ENCODE peak calls at places on chromosome 14, in four cellular contexts. One of them, this sample, is unnamed.
A peak's percentile ranks its signal among the peaks of the same experiment; 100 is the strongest.

GRCh38 chr14:68951051-68951797 is 27.9 kb downstream of the ACTN1 start:
- DNase-seq in tibial artery: peak; percentile 94
- DNase-seq in CD8-positive, alpha-beta memory T cell: no peak
- DNase-seq in GM23248: peak; percentile 99
- DNase-seq in this sample: no peak

GRCh38 chr14:34027130-34027989 is 76.5 kb upstream of the EGLN3 start:
- DNase-seq in tibial artery: no peak
- DNase-seq in CD8-positive, alpha-beta memory T cell: no peak
- DNase-seq in GM23248: no peak
- DNase-seq in this sample: no peak

GRCh38 chr14:87888136-87888999 is 104.6 kb downstream of the GALC start:
- DNase-seq in tibial artery: peak; percentile 43
- DNase-seq in CD8-positive, alpha-beta memory T cell: no peak
- DNase-seq in GM23248: peak; percentile 62
- DNase-seq in this sample: no peak

GRCh38 chr14:35506927-35507326 is 27.0 kb upstream of the INSM2 start:
- DNase-seq in tibial artery: no peak
- DNase-seq in CD8-positive, alpha-beta memory T cell: no peak
- DNase-seq in GM23248: peak; percentile 6
- DNase-seq in this sample: no peak

GRCh38 chr14:21025374-21026151 is 702 bp upstream of the NDRG2 start:
- DNase-seq in tibial artery: peak; percentile 76
- DNase-seq in CD8-positive, alpha-beta memory T cell: no peak
- DNase-seq in GM23248: no peak
- DNase-seq in this sample: peak; percentile 63

GRCh38 chr14:95609398-95609990 is 74.6 kb downstream of the GLRX5 start:
- DNase-seq in tibial artery: no peak
- DNase-seq in CD8-positive, alpha-beta memory T cell: no peak
- DNase-seq in GM23248: peak; percentile 60
- DNase-seq in this sample: no peak

GRCh38 chr14:96148631-96149030 is 56.0 kb upstream of the BDKRB2 start:
- DNase-seq in tibial artery: no peak
- DNase-seq in CD8-positive, alpha-beta memory T cell: no peak
- DNase-seq in GM23248: no peak
- DNase-seq in this sample: no peak

GRCh38 chr14:94387051-94388026 is 1.1 kb downstream of the SERPINA1 start:
- DNase-seq in tibial artery: no peak
- DNase-seq in CD8-positive, alpha-beta memory T cell: no peak
- DNase-seq in GM23248: no peak
- DNase-seq in this sample: no peak

GRCh38 chr14:20820063-20820904 is 17.6 kb upstream of the RNASE1 start:
- DNase-seq in tibial artery: no peak
- DNase-seq in CD8-positive, alpha-beta memory T cell: no peak
- DNase-seq in GM23248: no peak
- DNase-seq in this sample: no peak

GRCh38 chr14:87992349-87992719 is 648 bp downstream of the GALC start:
- DNase-seq in tibial artery: no peak
- DNase-seq in CD8-positive, alpha-beta memory T cell: no peak
- DNase-seq in GM23248: peak; percentile 66
- DNase-seq in this sample: no peak

GRCh38 chr14:24066490-24067132 is 4.8 kb upstream of the CPNE6 start:
- DNase-seq in tibial artery: no peak
- DNase-seq in CD8-positive, alpha-beta memory T cell: no peak
- DNase-seq in GM23248: no peak
- DNase-seq in this sample: no peak

GRCh38 chr14:22226381-22226780 is 362.6 kb downstream of the DAD1 start:
- DNase-seq in tibial artery: no peak
- DNase-seq in CD8-positive, alpha-beta memory T cell: no peak
- DNase-seq in GM23248: peak; percentile 2
- DNase-seq in this sample: no peak

GRCh38 chr14:95515523-95516517 is 630 bp downstream of the SYNE3 start:
- DNase-seq in tibial artery: peak; percentile 74
- DNase-seq in CD8-positive, alpha-beta memory T cell: peak; percentile 79
- DNase-seq in GM23248: peak; percentile 73
- DNase-seq in this sample: peak; percentile 81

GRCh38 chr14:69712217-69712565 is 54.8 kb upstream of the SRSF5 start:
- DNase-seq in tibial artery: no peak
- DNase-seq in CD8-positive, alpha-beta memory T cell: no peak
- DNase-seq in GM23248: no peak
- DNase-seq in this sample: no peak

GRCh38 chr14:64363265-64363840 is 24.8 kb upstream of the MTHFD1 start:
- DNase-seq in tibial artery: no peak
- DNase-seq in CD8-positive, alpha-beta memory T cell: no peak
- DNase-seq in GM23248: peak; percentile 43
- DNase-seq in this sample: no peak

GRCh38 chr14:56290195-56290594 is 172.0 kb downstream of the PELI2 start:
- DNase-seq in tibial artery: no peak
- DNase-seq in CD8-positive, alpha-beta memory T cell: no peak
- DNase-seq in GM23248: no peak
- DNase-seq in this sample: no peak

GRCh38 chr14:73753043-73753886 is 39.1 kb upstream of the PNMA1 start:
- DNase-seq in tibial artery: peak; percentile 72
- DNase-seq in CD8-positive, alpha-beta memory T cell: no peak
- DNase-seq in GM23248: peak; percentile 51
- DNase-seq in this sample: peak; percentile 54

GRCh38 chr14:98877065-98877464 is 394.9 kb downstream of the BCL11B start:
- DNase-seq in tibial artery: no peak
- DNase-seq in CD8-positive, alpha-beta memory T cell: no peak
- DNase-seq in GM23248: no peak
- DNase-seq in this sample: no peak

GRCh38 chr14:99239661-99240092 is 32.3 kb downstream of the BCL11B start:
- DNase-seq in tibial artery: no peak
- DNase-seq in CD8-positive, alpha-beta memory T cell: no peak
- DNase-seq in GM23248: no peak
- DNase-seq in this sample: no peak

GRCh38 chr14:89551432-89551831 is 134.4 kb upstream of the FOXN3 start:
- DNase-seq in tibial artery: no peak
- DNase-seq in CD8-positive, alpha-beta memory T cell: no peak
- DNase-seq in GM23248: no peak
- DNase-seq in this sample: no peak
- H3K27ac ChIP-seq in tibial artery: no peak overlapping the region
- H3K27ac ChIP-seq in CD8-positive, alpha-beta memory T cell: no peak overlapping the region
- H3K27ac ChIP-seq in GM23248: no peak overlapping the region
- H3K27ac ChIP-seq in this sample: no peak overlapping the region

DNA sequence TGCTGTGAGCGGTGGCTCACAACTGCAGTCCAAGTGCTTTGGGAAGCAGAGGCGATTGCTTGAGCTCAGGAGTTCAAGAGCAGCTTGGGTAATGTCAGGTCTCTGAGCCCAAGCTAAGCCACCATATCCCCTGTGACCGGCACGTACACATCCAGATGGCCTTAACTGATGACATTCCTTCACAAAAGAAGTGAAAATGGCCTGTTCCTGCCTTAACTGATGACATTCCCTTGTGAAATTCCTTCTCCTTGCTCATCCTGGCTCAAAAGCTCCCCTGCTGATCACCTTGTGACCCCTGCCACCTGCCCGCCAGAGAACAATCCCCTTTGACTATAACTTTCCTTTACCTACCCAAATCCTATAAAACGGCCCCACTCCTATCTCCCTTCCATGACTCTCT is 48.6 kb downstream of the SLC25A47 start:
- DNase-seq in tibial artery: no peak
- DNase-seq in CD8-positive, alpha-beta memory T cell: no peak
- DNase-seq in GM23248: no peak
- DNase-seq in this sample: no peak
- H3K4me1 ChIP-seq in tibial artery: peaks cover 8% of the 10 kb centered on the region
- H3K4me1 ChIP-seq in CD8-positive, alpha-beta memory T cell: peaks cover 13% of the 10 kb centered on the region
- H3K4me1 ChIP-seq in GM23248: peaks cover 31% of the 10 kb centered on the region
- H3K4me1 ChIP-seq in this sample: peaks cover 5% of the 10 kb centered on the region

GRCh38 chr14:59292921-59293605 is 104.6 kb downstream of the DAAM1 start:
- DNase-seq in tibial artery: no peak
- DNase-seq in CD8-positive, alpha-beta memory T cell: no peak
- DNase-seq in GM23248: no peak
- DNase-seq in this sample: no peak
- H3K27ac ChIP-seq in tibial artery: peak overlapping the region; percentile 64
- H3K27ac ChIP-seq in CD8-positive, alpha-beta memory T cell: no peak overlapping the region
- H3K27ac ChIP-seq in GM23248: no peak overlapping the region
- H3K27ac ChIP-seq in this sample: no peak overlapping the region

GRCh38 chr14:53621433-53621832 is 335.2 kb downstream of the BMP4 start:
- DNase-seq in tibial artery: no peak
- DNase-seq in CD8-positive, alpha-beta memory T cell: no peak
- DNase-seq in GM23248: no peak
- DNase-seq in this sample: no peak
- H3K4me1 ChIP-seq in tibial artery: peaks cover 3% of the 10 kb centered on the region
- H3K4me1 ChIP-seq in CD8-positive, alpha-beta memory T cell: no peaks in the 10 kb centered on the region
- H3K4me1 ChIP-seq in GM23248: peaks cover 8% of the 10 kb centered on the region
- H3K4me1 ChIP-seq in this sample: no peaks in the 10 kb centered on the region

DNA sequence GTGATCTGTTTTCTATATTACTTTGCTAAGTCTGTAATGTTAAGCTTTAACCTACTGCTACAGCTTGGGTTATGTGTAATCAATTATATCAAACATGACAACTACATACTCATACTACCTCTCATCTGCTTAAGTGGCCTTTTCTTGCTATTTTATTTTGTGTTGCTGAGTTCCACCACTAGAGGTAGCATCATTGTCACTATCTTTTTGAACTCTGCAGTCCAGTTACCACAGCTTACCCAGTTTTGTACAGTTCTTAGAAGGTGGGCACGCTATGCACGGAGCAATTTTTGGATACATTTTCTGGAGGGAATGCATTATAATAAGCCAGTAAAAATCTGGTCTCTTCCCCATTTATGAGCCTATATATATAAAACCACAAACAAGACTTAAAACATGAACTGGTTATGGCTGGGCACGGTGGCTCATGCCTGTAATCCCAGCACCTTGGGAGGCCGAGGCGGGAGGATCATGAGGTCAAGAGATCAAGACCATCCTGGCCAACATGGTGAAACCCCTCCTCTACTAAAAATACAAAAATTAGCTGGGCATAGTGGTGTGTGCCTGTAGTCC is 48.5 kb downstream of the SAV1 start:
- DNase-seq in tibial artery: no peak
- DNase-seq in CD8-positive, alpha-beta memory T cell: no peak
- DNase-seq in GM23248: peak; percentile 60
- DNase-seq in this sample: no peak
- H3K27ac ChIP-seq in tibial artery: no peak overlapping the region
- H3K27ac ChIP-seq in CD8-positive, alpha-beta memory T cell: no peak overlapping the region
- H3K27ac ChIP-seq in GM23248: no peak overlapping the region
- H3K27ac ChIP-seq in this sample: no peak overlapping the region

GRCh38 chr14:103872492-103873113 is 25.2 kb upstream of the PPP1R13B start:
- DNase-seq in tibial artery: no peak
- DNase-seq in CD8-positive, alpha-beta memory T cell: no peak
- DNase-seq in GM23248: no peak
- DNase-seq in this sample: no peak
- H3K4me1 ChIP-seq in tibial artery: peaks cover 6% of the 10 kb centered on the region
- H3K4me1 ChIP-seq in CD8-positive, alpha-beta memory T cell: peaks cover 14% of the 10 kb centered on the region
- H3K4me1 ChIP-seq in GM23248: peaks cover 4% of the 10 kb centered on the region
- H3K4me1 ChIP-seq in this sample: peaks cover 14% of the 10 kb centered on the region

GRCh38 chr14:32908487-32909084 is 30.1 kb upstream of the NPAS3 start:
- DNase-seq in tibial artery: no peak
- DNase-seq in CD8-positive, alpha-beta memory T cell: no peak
- DNase-seq in GM23248: peak; percentile 16
- DNase-seq in this sample: no peak
- H3K27ac ChIP-seq in tibial artery: no peak overlapping the region
- H3K27ac ChIP-seq in CD8-positive, alpha-beta memory T cell: no peak overlapping the region
- H3K27ac ChIP-seq in GM23248: no peak overlapping the region
- H3K27ac ChIP-seq in this sample: no peak overlapping the region

This sample was measured in pancreas.